ENCODE peak calls at places on chromosomes 13 and 19, in five cellular contexts. One of them, this sample, is unnamed.

GRCh38 chr13:67224148-67224846 is 5.8 kb downstream of the PCDH9 start:
- DNase-seq in HL-60: peak
- DNase-seq in lower lobe of right lung: peak
- DNase-seq in Panc1: no peak
- DNase-seq in fibroblast of pulmonary artery: peak
- DNase-seq in this sample: peak

GRCh38 chr19:48642862-48643261 is 3.1 kb downstream of the CA11 start:
- DNase-seq in HL-60: no peak
- DNase-seq in lower lobe of right lung: no peak
- DNase-seq in Panc1: no peak
- DNase-seq in fibroblast of pulmonary artery: no peak
- DNase-seq in this sample: no peak

GRCh38 chr19:2057484-2058469 is 6.7 kb upstream of the MKNK2 start:
- DNase-seq in HL-60: no peak
- DNase-seq in lower lobe of right lung: no peak
- DNase-seq in Panc1: no peak
- DNase-seq in fibroblast of pulmonary artery: no peak
- DNase-seq in this sample: no peak

GRCh38 chr19:22144394-22144793 is 52.4 kb downstream of the ZNF676 start:
- DNase-seq in HL-60: no peak
- DNase-seq in lower lobe of right lung: no peak
- DNase-seq in Panc1: no peak
- DNase-seq in fibroblast of pulmonary artery: peak
- DNase-seq in this sample: peak

GRCh38 chr19:42280761-42281174 is 11.7 kb downstream of the CIC start:
- DNase-seq in HL-60: no peak
- DNase-seq in lower lobe of right lung: no peak
- DNase-seq in Panc1: no peak
- DNase-seq in fibroblast of pulmonary artery: no peak
- DNase-seq in this sample: peak

GRCh38 chr13:47277774-47278173 is 380.9 kb upstream of the HTR2A start:
- DNase-seq in HL-60: no peak
- DNase-seq in lower lobe of right lung: no peak
- DNase-seq in Panc1: no peak
- DNase-seq in fibroblast of pulmonary artery: peak
- DNase-seq in this sample: peak

GRCh38 chr13:84972907-84973306 is 826.3 kb downstream of the SLITRK6 start:
- DNase-seq in HL-60: no peak
- DNase-seq in lower lobe of right lung: no peak
- DNase-seq in Panc1: no peak
- DNase-seq in fibroblast of pulmonary artery: no peak
- DNase-seq in this sample: no peak

GRCh38 chr13:76389321-76389720 is 496.9 kb downstream of the KCTD12 start:
- DNase-seq in HL-60: no peak
- DNase-seq in lower lobe of right lung: no peak
- DNase-seq in Panc1: no peak
- DNase-seq in fibroblast of pulmonary artery: no peak
- DNase-seq in this sample: no peak

GRCh38 chr19:49844138-49844740 is 6.7 kb upstream of the PTOV1 start:
- DNase-seq in HL-60: peak
- DNase-seq in lower lobe of right lung: no peak
- DNase-seq in Panc1: no peak
- DNase-seq in fibroblast of pulmonary artery: no peak
- DNase-seq in this sample: no peak

GRCh38 chr13:99600318-99600717 is 99.0 kb downstream of the TM9SF2 start:
- DNase-seq in HL-60: no peak
- DNase-seq in lower lobe of right lung: no peak
- DNase-seq in Panc1: no peak
- DNase-seq in fibroblast of pulmonary artery: no peak
- DNase-seq in this sample: no peak

GRCh38 chr13:28636677-28637317 is 22.1 kb upstream of the POMP start:
- DNase-seq in HL-60: peak
- DNase-seq in lower lobe of right lung: peak
- DNase-seq in Panc1: peak
- DNase-seq in fibroblast of pulmonary artery: peak
- DNase-seq in this sample: peak

GRCh38 chr13:68190826-68191225 is 960.7 kb upstream of the PCDH9 start:
- DNase-seq in HL-60: no peak
- DNase-seq in lower lobe of right lung: no peak
- DNase-seq in Panc1: no peak
- DNase-seq in fibroblast of pulmonary artery: peak
- DNase-seq in this sample: no peak

GRCh38 chr13:47499358-47500150 is 501.5 kb downstream of the SUCLA2 start:
- DNase-seq in HL-60: no peak
- DNase-seq in lower lobe of right lung: no peak
- DNase-seq in Panc1: peak
- DNase-seq in fibroblast of pulmonary artery: peak
- DNase-seq in this sample: peak

GRCh38 chr19:39156891-39157230 is 31.3 kb downstream of the PAK4 start:
- DNase-seq in HL-60: no peak
- DNase-seq in lower lobe of right lung: no peak
- DNase-seq in Panc1: no peak
- DNase-seq in fibroblast of pulmonary artery: no peak
- DNase-seq in this sample: no peak
- H3K4me3 ChIP-seq in HL-60: no peak
- H3K4me3 ChIP-seq in lower lobe of right lung: no peak
- H3K4me3 ChIP-seq in Panc1: no peak
- H3K4me3 ChIP-seq in fibroblast of pulmonary artery: no peak
- H3K4me3 ChIP-seq in this sample: peak

DNA sequence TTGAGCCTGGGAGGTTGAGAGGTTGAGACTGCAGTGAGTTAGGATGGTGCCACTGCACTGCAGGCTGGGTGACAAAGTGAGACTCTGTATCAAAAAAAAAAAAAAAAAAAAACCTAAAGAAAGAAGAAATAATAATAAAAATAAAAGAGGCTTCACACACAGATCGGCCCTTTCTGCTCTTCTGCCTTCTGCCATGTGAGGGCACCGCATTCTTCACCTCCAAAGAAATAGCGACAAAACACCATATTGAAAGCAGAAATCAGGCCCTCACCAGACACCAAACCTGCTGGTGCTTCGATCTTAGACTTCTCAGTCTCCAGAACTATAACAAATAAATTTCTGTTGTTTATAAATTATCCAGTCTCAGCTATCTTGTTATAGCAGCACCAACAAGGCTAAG is 3.0 kb downstream of the ZNF649 start:
- DNase-seq in HL-60: no peak
- DNase-seq in lower lobe of right lung: no peak
- DNase-seq in Panc1: no peak
- DNase-seq in fibroblast of pulmonary artery: no peak
- DNase-seq in this sample: no peak
- TF ChIP-seq CTCF in HL-60: no peak
- TF ChIP-seq CTCF in lower lobe of right lung: no peak
- TF ChIP-seq CTCF in Panc1: no peak
- TF ChIP-seq CTCF in fibroblast of pulmonary artery: no peak
- TF ChIP-seq CTCF in this sample: no peak

GRCh38 chr13:113364371-113364932 is 522 bp upstream of the GRTP1 start:
- DNase-seq in HL-60: no peak
- DNase-seq in lower lobe of right lung: no peak
- DNase-seq in Panc1: no peak
- DNase-seq in fibroblast of pulmonary artery: no peak
- DNase-seq in this sample: no peak

GRCh38 chr13:113366031-113366588 is 2.2 kb upstream of the GRTP1 start:
- DNase-seq in HL-60: no peak
- DNase-seq in lower lobe of right lung: no peak
- DNase-seq in Panc1: no peak
- DNase-seq in fibroblast of pulmonary artery: no peak
- DNase-seq in this sample: no peak

GRCh38 chr13:113367020-113367560 is 3.2 kb upstream of the GRTP1 start:
- DNase-seq in HL-60: no peak
- DNase-seq in lower lobe of right lung: peak
- DNase-seq in Panc1: no peak
- DNase-seq in fibroblast of pulmonary artery: no peak
- DNase-seq in this sample: no peak

GRCh38 chr13:113365551-113365971 is 1.6 kb upstream of the GRTP1 start:
- DNase-seq in HL-60: no peak
- DNase-seq in lower lobe of right lung: no peak
- DNase-seq in Panc1: no peak
- DNase-seq in fibroblast of pulmonary artery: no peak
- DNase-seq in this sample: no peak

GRCh38 chr13:113364933-113365371 is 1.0 kb upstream of the GRTP1 start:
- DNase-seq in HL-60: no peak
- DNase-seq in lower lobe of right lung: no peak
- DNase-seq in Panc1: no peak
- DNase-seq in fibroblast of pulmonary artery: no peak
- DNase-seq in this sample: no peak
- H3K4me3 ChIP-seq in HL-60: no peak
- H3K4me3 ChIP-seq in lower lobe of right lung: peak
- H3K4me3 ChIP-seq in Panc1: peak
- H3K4me3 ChIP-seq in fibroblast of pulmonary artery: no peak
- H3K4me3 ChIP-seq in this sample: no peak

DNA sequence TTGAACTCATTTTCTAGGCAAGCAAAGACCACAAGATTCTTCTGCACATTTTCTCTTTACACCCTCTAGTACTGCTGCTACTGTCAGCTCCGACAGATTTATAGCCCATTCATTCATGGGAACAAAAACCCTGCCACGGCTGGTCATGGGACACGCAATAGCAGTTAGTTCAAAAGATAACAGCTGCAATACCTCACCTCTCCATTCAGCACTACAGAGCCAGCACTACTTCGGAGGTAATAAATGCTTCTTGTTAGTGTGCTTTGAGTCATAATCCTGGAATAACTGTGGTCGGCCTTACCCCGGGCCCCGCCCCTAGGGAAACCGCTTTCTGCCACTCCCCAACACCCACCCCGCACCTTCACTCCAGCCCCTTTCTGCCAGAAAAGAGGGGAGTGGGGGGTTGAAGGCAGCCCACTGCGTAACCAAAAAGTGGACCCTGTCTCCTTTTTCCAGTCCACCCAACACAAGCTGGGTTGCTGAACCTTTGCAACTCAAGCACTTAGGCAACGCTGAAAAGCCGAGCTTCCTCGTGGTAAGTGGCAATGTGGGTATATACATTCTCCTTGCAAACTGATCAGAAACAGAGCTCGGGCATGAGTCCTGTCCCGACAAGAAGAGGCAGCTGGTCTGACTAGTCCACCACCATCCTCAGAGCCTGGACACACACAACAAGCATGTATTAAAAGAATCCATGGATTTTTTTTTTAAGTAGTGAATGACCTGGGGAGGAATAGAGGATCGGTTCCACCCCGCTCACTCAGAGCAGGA is 240.8 kb upstream of the ZNF507 start:
- DNase-seq in HL-60: no peak
- DNase-seq in lower lobe of right lung: no peak
- DNase-seq in Panc1: no peak
- DNase-seq in fibroblast of pulmonary artery: no peak
- DNase-seq in this sample: peak
- TF ChIP-seq CTCF in HL-60: no peak
- TF ChIP-seq CTCF in lower lobe of right lung: no peak
- TF ChIP-seq CTCF in Panc1: no peak
- TF ChIP-seq CTCF in fibroblast of pulmonary artery: no peak
- TF ChIP-seq CTCF in this sample: no peak

GRCh38 chr19:17841810-17842662 is 5.7 kb downstream of the JAK3 start:
- DNase-seq in HL-60: no peak
- DNase-seq in lower lobe of right lung: peak
- DNase-seq in Panc1: peak
- DNase-seq in fibroblast of pulmonary artery: peak
- DNase-seq in this sample: peak
- H3K4me3 ChIP-seq in HL-60: no peak
- H3K4me3 ChIP-seq in lower lobe of right lung: peak
- H3K4me3 ChIP-seq in Panc1: peak
- H3K4me3 ChIP-seq in fibroblast of pulmonary artery: peak
- H3K4me3 ChIP-seq in this sample: peak

DNA sequence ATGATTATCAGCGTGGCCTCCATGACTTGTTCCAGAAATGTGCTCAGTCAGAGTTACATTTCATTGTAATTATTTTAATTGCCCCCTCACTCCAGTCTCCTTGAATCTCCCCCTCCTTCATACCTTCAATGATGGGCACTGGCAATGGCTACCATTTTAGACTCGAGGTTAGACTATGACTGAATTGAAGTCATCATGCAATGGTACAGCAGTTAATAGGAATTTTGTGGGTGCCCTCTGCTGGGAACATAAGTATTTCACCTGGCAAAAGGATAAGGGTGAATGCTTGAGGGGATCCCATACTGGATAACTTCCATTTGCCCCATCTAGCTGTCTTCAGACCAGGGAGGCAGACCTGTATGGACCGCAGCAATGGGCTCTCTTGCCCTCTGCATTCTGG is 32.2 kb upstream of the USP12 start:
- DNase-seq in HL-60: no peak
- DNase-seq in lower lobe of right lung: no peak
- DNase-seq in Panc1: no peak
- DNase-seq in fibroblast of pulmonary artery: peak
- DNase-seq in this sample: peak
- TF ChIP-seq CTCF in HL-60: no peak
- TF ChIP-seq CTCF in lower lobe of right lung: no peak
- TF ChIP-seq CTCF in Panc1: peak
- TF ChIP-seq CTCF in fibroblast of pulmonary artery: peak
- TF ChIP-seq CTCF in this sample: peak

GRCh38 chr13:33845572-33846305 is 27.8 kb downstream of the RFC3 start:
- DNase-seq in HL-60: no peak
- DNase-seq in lower lobe of right lung: no peak
- DNase-seq in Panc1: no peak
- DNase-seq in fibroblast of pulmonary artery: no peak
- DNase-seq in this sample: no peak
- H3K4me3 ChIP-seq in HL-60: no peak
- H3K4me3 ChIP-seq in lower lobe of right lung: no peak
- H3K4me3 ChIP-seq in Panc1: no peak
- H3K4me3 ChIP-seq in fibroblast of pulmonary artery: no peak
- H3K4me3 ChIP-seq in this sample: no peak